ENCODE peak calls at places on chromosomes 4 and X, in four cellular contexts. E, R, X and S are unnamed samples.

GRCh38 chr4:37890501-37891220 is at the start of gene TBC1D1:
- DNase-seq in X (peak; percentile 7), R (no peak), E (peak; percentile 17), S (peak; percentile 25)

GRCh38 chr4:17770845-17771244 is 10.6 kb downstream of the FAM184B start:
- DNase-seq in R (peak; percentile 59), E (no peak), X (no peak), S (no peak)

GRCh38 chrX:12721042-12721441 is 70.2 kb upstream of the PRPS2 start:
- DNase-seq in X (no peak), R (peak; percentile 25), E (no peak), S (no peak)

GRCh38 chr4:79467246-79467932 is 59.4 kb upstream of the GK2 start:
- DNase-seq in E (no peak), X (no peak), R (peak; percentile 55), S (no peak)

GRCh38 chr4:98522603-98523395 is 135.6 kb downstream of the TSPAN5 start:
- DNase-seq in E (peak; percentile 92), R (peak; percentile 83), X (no peak), S (peak; percentile 20)

GRCh38 chrX:72272868-72273267 is 4.2 kb downstream of the RPS4X start:
- DNase-seq in X (no peak), R (no peak), E (peak; percentile 30), S (peak; percentile 33)

GRCh38 chr4:53499791-53500190 is 91.5 kb downstream of the LNX1 start:
- DNase-seq in X (no peak), E (no peak), R (no peak), S (no peak)

GRCh38 chr4:26838055-26838842 is 22.4 kb upstream of the STIM2 start:
- DNase-seq in X (no peak), R (no peak), E (no peak), S (no peak)

GRCh38 chr4:1768367-1769034 is 24.6 kb upstream of the FGFR3 start:
- DNase-seq in R (no peak), X (no peak), E (no peak), S (no peak)

GRCh38 chrX:45806410-45807121 is 605.9 kb upstream of the DIPK2B start:
- DNase-seq in X (no peak), E (peak; percentile 94), R (peak; percentile 80), S (no peak)

GRCh38 chr4:89284828-89285227 is 22.8 kb downstream of the GPRIN3 start:
- DNase-seq in E (no peak), X (no peak), R (no peak), S (no peak)